ENCODE peak calls at places on chromosomes 11 and 22, in six cellular contexts. F, H, S, Y, X and Q are unnamed samples.

GRCh38 chr11:13997881-13998280 is 35.4 kb downstream of the SPON1 start:
- DNase-seq in F (no peak), H (no peak), S (no peak), Y (no peak), X (no peak), Q (no peak)

GRCh38 chr22:50252081-50253045 is 1.3 kb upstream of the HDAC10 start:
- DNase-seq in F (peak), H (peak), S (peak), Y (peak), X (peak), Q (peak)

GRCh38 chr22:26394787-26395186 is 34.3 kb upstream of the ASPHD2 start:
- DNase-seq in F (no peak), H (no peak), S (no peak), Y (no peak), X (no peak), Q (no peak)

GRCh38 chr22:37742374-37743092 is 45.7 kb downstream of the TRIOBP start:
- DNase-seq in F (peak), H (no peak), S (peak), Y (no peak), X (peak), Q (no peak)

GRCh38 chr11:123505546-123506299 is 75.7 kb downstream of the GRAMD1B start:
- DNase-seq in F (no peak), H (no peak), S (no peak), Y (peak), X (no peak), Q (no peak)

GRCh38 chr11:6655790-6656580 is at the start of gene DCHS1:
- DNase-seq in F (no peak), H (peak), S (peak), Y (peak), X (peak), Q (no peak)

GRCh38 chr11:115721309-115722007 is 217.2 kb upstream of the CADM1 start:
- DNase-seq in F (no peak), H (no peak), S (no peak), Y (no peak), X (no peak), Q (no peak)

GRCh38 chr11:70872950-70873735 is 379.2 kb downstream of the SHANK2 start:
- DNase-seq in F (no peak), H (no peak), S (no peak), Y (no peak), X (no peak), Q (no peak)

GRCh38 chr11:114084414-114084813 is 24.9 kb downstream of the ZBTB16 start:
- DNase-seq in F (no peak), H (no peak), S (no peak), Y (no peak), X (no peak), Q (no peak)

GRCh38 chr11:66882540-66882939 is 25.7 kb downstream of the LRFN4 start:
- DNase-seq in F (peak), H (no peak), S (no peak), Y (no peak), X (no peak), Q (no peak)

GRCh38 chr11:11569936-11570491 is 51.8 kb downstream of the GALNT18 start:
- DNase-seq in F (peak), H (no peak), S (peak), Y (no peak), X (peak), Q (peak)

GRCh38 chr11:65851083-65851579 is 6.8 kb downstream of the CFL1 start:
- DNase-seq in F (no peak), H (no peak), S (no peak), Y (no peak), X (no peak), Q (no peak)
- TF ChIP-seq CTCF in F (peak), H (peak), S (no peak), Y (peak), X (no peak), Q (no peak)

GRCh38 chr11:64090811-64091516 is 55.2 kb downstream of the FLRT1 start:
- DNase-seq in F (no peak), H (no peak), S (no peak), Y (no peak), X (no peak), Q (no peak)
- TF ChIP-seq CTCF in F (no peak), H (peak), S (no peak), Y (no peak), X (no peak), Q (no peak)

GRCh38 chr11:62569611-62570010 is 4.1 kb downstream of the EEF1G start:
- DNase-seq in F (no peak), H (no peak), S (no peak), Y (no peak), X (no peak), Q (no peak)
- TF ChIP-seq CTCF in F (no peak), H (no peak), S (no peak), Y (no peak), X (no peak), Q (no peak)

DNA sequence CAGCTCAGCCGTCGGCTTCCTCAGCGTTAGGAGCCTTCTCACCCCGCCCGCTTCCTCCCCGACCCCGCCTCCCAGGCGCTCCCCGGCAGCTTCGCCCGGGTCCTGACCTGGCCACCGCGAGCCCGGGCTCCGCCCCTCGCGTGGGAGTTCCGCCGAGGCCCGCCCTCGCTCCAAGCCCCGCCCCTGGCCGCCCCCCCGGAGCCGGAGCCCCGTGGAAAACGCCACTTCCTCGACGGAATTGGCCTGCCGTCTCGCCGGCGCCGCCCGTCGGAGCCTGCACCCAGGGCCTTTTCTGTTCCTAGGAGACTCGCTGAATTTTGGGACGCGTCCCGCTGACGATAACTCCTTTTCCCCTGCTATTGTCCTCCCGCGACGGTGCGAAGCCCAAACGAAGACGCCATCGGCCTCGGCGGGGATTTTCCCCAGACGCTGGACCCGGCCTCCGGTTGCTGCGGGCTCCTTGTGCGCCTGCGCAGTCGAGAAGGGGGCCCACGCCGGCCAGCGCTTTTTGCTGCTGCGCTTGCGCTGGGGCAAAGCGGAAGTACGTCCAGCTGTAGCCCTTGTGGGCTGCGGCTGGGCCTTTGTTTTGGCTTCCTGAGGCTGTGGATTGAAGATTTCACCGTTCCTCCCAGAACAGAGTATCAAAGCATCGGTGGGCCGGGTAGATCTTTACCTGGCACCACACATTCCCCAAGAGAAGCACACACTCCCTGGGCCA is 10.0 kb downstream of the RELA start:
- DNase-seq in F (peak), H (peak), S (peak), Y (peak), X (peak), Q (peak)
- TF ChIP-seq CTCF in F (no peak), H (no peak), S (no peak), Y (no peak), X (peak), Q (no peak)

GRCh38 chr11:64269380-64270234 is 14.9 kb downstream of the BAD start:
- DNase-seq in F (peak), H (peak), S (peak), Y (peak), X (peak), Q (peak)
- TF ChIP-seq CTCF in F (no peak), H (peak), S (no peak), Y (no peak), X (no peak), Q (peak)

DNA sequence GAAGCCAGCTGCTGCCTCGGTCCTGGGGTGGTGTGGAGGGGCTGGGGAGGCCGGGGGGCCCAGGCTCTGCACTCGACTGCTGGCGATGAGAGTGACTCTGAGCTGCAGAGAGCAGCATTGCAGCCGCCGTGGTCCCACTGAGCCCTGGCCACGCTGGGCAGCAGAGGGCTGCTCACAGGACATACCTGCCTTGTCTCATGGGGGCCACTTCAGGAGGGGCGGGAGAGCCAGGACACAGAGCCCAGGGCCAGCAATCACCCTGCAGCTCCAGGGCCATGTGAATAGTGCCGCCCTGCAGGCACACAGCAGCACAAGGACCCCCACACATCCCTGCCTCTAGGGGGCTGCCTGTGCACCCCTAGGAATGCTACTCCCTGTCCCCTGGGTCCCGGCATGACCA is 147.0 kb downstream of the CRYBB2 start:
- DNase-seq in F (no peak), H (no peak), S (no peak), Y (no peak), X (no peak), Q (no peak)
- TF ChIP-seq CTCF in F (no peak), H (no peak), S (no peak), Y (peak), X (no peak), Q (no peak)

GRCh38 chr22:20566420-20567260 is 59.2 kb downstream of the MED15 start:
- DNase-seq in F (peak), H (no peak), S (no peak), Y (no peak), X (peak), Q (no peak)

GRCh38 chr22:20567371-20567847 is 60.0 kb downstream of the MED15 start:
- DNase-seq in F (no peak), H (no peak), S (no peak), Y (no peak), X (no peak), Q (no peak)

GRCh38 chr22:20569059-20570058 is 61.9 kb downstream of the MED15 start:
- DNase-seq in F (peak), H (no peak), S (no peak), Y (no peak), X (peak), Q (peak)

GRCh38 chr22:20568502-20569058 is 61.2 kb downstream of the MED15 start:
- DNase-seq in F (no peak), H (no peak), S (no peak), Y (no peak), X (no peak), Q (no peak)

DNA sequence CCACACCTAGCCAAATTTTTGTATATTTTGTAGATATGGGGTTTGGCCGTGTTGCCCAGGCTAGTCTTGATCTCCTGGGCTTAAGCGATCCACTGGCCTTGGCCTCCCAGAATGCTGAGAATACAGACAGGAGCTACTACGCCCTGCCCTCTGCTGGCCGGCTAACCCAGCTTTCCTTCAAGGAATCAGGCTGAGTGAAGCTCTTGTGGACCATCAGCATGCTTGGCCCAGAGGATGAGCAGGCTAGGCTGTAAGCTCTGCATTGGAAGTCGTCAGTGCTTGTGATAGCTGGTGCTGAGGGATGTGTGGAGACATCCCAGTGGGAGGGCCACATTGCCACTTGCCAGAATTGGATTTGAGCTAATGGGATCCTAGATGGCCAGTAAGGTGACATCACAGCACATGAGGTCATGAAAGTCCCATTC is 60.6 kb downstream of the MED15 start:
- DNase-seq in F (no peak), H (no peak), S (no peak), Y (no peak), X (no peak), Q (no peak)
- TF ChIP-seq CTCF in F (no peak), H (peak), S (no peak), Y (peak), X (no peak), Q (peak)

DNA sequence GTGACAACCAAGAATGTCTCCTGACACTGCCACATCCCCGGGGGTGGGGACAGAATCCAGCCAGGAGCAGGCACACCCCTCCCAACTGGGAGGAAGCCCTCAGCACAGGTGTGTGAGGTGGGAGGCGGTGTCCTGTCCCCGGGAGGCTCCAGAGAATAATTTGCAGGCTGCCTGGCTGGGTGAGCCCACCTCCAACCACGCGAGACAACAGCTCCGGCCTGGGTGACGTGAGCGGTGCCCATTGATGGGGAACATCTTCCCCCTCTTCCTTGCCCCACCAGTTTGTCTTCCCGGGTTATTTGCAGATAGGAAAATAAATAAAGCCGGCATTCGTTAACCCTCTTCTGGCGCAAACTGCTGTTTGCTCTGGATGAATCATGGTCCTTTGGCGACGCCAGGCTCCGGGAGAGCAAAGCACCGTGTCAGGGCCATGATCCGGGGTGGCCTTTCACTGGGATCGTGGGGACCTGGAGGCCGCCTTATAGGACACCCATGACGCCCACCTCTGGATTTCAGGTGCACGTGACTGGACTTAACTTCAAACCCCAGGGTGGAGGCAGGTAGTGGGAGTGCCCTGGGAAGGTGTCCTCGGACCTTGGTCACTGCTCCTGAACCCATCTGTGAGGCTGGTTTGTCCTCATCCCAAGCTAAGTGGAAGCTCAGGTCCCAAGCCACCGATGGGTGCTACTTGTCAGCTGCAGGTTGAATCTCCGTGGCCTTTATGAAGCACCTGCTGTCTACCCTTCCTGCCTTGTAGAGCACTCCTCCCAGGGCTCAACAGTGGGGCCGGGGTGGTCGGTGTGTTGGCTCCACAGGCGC is 13.9 kb downstream of the CCND1 start:
- DNase-seq in F (no peak), H (no peak), S (peak), Y (no peak), X (no peak), Q (no peak)
- TF ChIP-seq CTCF in F (no peak), H (no peak), S (no peak), Y (no peak), X (no peak), Q (no peak)

DNA sequence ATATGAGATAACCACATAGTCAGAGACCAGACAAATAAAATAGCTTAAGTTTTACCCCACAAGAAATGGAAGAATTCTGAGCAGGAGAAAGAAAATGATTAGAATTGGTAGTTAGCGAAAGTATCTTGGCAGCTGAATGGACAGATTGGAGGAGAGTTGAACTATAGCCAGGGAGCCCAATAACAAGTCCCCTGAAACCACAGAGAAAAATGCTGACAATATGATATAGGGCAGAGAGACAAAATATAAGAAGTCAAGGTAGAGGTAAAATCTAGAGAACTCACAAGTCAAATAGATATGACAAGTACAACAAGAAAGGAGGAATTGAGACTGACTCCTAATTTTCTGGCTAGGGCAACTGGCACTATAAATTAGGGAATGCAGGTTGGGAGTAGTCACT is 125.6 kb downstream of the MRTFA start:
- DNase-seq in F (no peak), H (no peak), S (no peak), Y (no peak), X (no peak), Q (no peak)
- TF ChIP-seq CTCF in F (no peak), H (no peak), S (no peak), Y (no peak), X (no peak), Q (no peak)

GRCh38 chr11:32448232-32448631 is 12.9 kb upstream of the WT1 start:
- DNase-seq in F (peak), H (peak), S (no peak), Y (peak), X (peak), Q (no peak)
- TF ChIP-seq CTCF in F (no peak), H (peak), S (no peak), Y (peak), X (no peak), Q (no peak)